ENCODE peak calls at places on chromosomes 16 and 17, in eight cellular contexts. T, W, P, D, I, A, G and E are unnamed samples.

GRCh38 chr16:24541534-24541933 is 2.2 kb downstream of the RBBP6 start:
- DNase-seq in P (no peak), W (no peak), D (no peak), A (no peak), I (no peak), G (no peak), T (no peak), E (no peak)

GRCh38 chr16:684961-685696 is 995 bp upstream of the JMJD8 start:
- DNase-seq in P (peak), D (no peak), A (no peak), G (no peak), I (peak), T (no peak), W (no peak), E (no peak)

GRCh38 chr16:23962001-23962400 is 126.2 kb downstream of the PRKCB start:
- DNase-seq in I (no peak), W (no peak), P (no peak), D (no peak), G (no peak), A (no peak), T (no peak), E (no peak)

GRCh38 chr16:26645629-26646028 is 421.1 kb upstream of the C16orf82 start:
- DNase-seq in D (peak), A (no peak), P (no peak), I (no peak), T (no peak), G (no peak), W (no peak), E (no peak)

GRCh38 chr16:74888888-74889287 is 96.0 kb downstream of the WDR59 start:
- DNase-seq in W (no peak), P (no peak), I (no peak), A (no peak), G (no peak), D (no peak), T (no peak), E (no peak)

GRCh38 chr16:79110242-79110641 is 490.3 kb downstream of the MAF start:
- DNase-seq in T (no peak), I (no peak), W (no peak), D (no peak), G (no peak), P (no peak), A (no peak), E (no peak)

GRCh38 chr16:1181715-1182671 is 29.1 kb downstream of the CACNA1H start:
- DNase-seq in P (peak), I (peak), W (no peak), G (peak), T (peak), D (peak), A (peak), E (no peak)

GRCh38 chr17:19713462-19713861 is 2.9 kb downstream of the SLC47A2 start:
- DNase-seq in W (no peak), P (peak), T (peak), I (no peak), G (no peak), D (no peak), A (no peak), E (no peak)

GRCh38 chr16:61150351-61150750 is 885.9 kb downstream of the CDH8 start:
- DNase-seq in G (no peak), T (no peak), A (no peak), D (no peak), P (no peak), I (no peak), W (no peak), E (no peak)

GRCh38 chr17:74956093-74956492 is 16.5 kb downstream of the HID1 start:
- DNase-seq in A (no peak), W (no peak), T (no peak), I (no peak), G (no peak), P (no peak), D (no peak), E (no peak)

GRCh38 chr17:63488851-63489250 is 12.0 kb downstream of the ACE start:
- DNase-seq in A (no peak), D (no peak), I (no peak), T (peak), G (no peak), P (no peak), W (no peak), E (no peak)

GRCh38 chr17:59257101-59257500 is 36.8 kb downstream of the GDPD1 start:
- DNase-seq in T (no peak), G (no peak), D (no peak), P (no peak), A (no peak), W (no peak), I (no peak), E (no peak)

GRCh38 chr16:62751218-62751617 is 715.0 kb upstream of the CDH8 start:
- DNase-seq in I (no peak), W (no peak), A (no peak), G (no peak), D (no peak), P (no peak), T (no peak), E (no peak)

GRCh38 chr17:11331790-11332526 is 90.9 kb downstream of the SHISA6 start:
- DNase-seq in P (no peak), I (no peak), T (no peak), W (no peak), A (no peak), G (no peak), D (no peak), E (no peak)

GRCh38 chr17:11598274-11599221 is at the start of gene DNAH9:
- DNase-seq in I (peak), A (peak), W (peak), T (peak), P (peak), D (peak), G (peak), E (peak)

GRCh38 chr16:9138731-9139501 is 47.5 kb downstream of the HAPSTR1 start:
- DNase-seq in P (peak), D (peak), I (peak), A (peak), T (peak), W (no peak), G (no peak), E (no peak)

GRCh38 chr17:79728908-79729471 is 1.8 kb upstream of the ENPP7 start:
- DNase-seq in W (no peak), D (no peak), T (peak), G (no peak), P (no peak), A (no peak), I (no peak), E (no peak)
- H3K4me3 ChIP-seq in W (no peak), D (no peak), T (peak), G (no peak), P (no peak), A (peak), I (no peak), E (no peak)

DNA sequence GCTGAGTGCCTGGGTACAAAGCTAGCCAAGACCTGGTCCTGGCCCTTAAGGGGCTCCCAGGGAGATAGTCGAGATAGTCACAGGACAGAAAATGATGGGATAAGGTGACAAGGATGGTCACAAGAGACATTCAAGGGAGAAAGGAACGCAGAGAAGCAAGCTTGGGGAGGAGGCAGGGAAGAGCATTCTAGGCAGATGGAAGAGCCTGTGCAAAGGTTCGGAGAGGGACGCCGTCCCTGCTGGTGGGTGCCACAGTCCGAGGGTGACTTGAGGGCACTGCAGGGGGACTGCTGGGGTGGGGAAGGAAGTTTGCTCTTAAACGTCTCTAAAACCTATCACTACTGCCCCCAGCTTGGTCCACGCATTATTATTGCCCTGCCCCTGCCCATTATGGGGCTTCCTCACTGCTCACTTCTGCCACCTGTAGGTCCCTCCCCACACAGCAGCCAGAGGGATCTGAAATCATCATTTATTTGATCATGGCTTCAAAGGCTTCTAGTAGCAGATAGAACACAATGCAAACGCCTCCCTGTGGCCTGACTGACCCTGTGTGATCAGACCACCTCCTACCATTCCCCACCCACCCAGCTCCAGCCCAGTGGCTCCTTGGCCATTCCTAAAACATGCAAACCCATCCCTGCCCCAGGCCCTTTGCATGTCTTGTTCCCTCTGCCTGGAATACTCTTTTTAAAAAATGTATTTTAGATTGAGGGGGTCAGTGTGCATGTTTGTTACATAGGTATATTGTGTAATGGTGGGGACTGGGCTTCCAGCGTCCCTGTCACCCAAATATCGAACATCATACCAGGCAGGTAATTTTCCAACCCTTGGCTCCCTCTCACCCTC is 60.3 kb downstream of the RMI2 start:
- DNase-seq in D (peak), A (no peak), W (peak), T (peak), P (no peak), G (no peak), I (no peak), E (no peak)
- TF ChIP-seq CTCF in D (no peak), A (peak), W (peak), T (peak), P (no peak), G (peak), I (peak), E (peak)

DNA sequence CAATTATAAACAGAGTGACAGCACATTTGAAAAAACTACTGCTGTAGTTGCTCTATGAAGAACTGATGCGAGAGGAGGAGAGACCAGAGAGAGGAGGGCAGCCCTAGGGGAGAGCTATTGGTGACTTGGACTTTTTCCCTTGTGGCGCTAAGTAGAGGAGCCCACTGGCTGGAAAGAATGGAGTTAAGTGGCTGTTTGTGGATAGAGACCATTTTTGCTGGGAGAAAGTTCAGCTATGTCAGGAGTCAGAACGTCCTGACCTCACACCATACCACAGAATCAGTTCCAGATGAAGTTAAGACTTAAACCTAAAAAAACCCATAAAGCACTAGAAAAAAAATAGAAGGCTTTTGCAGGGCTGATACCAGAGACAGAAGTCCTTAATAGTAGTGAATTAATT is 2.0 kb downstream of the POLR2A start:
- DNase-seq in D (no peak), T (peak), P (no peak), G (no peak), I (no peak), A (no peak), W (no peak), E (no peak)
- H3K4me3 ChIP-seq in D (no peak), T (peak), P (peak), G (peak), I (no peak), A (peak), W (peak), E (peak)

GRCh38 chr17:39916918-39917317 is 1.5 kb downstream of the GSDMB start:
- DNase-seq in I (no peak), G (no peak), A (no peak), D (no peak), W (no peak), P (no peak), T (no peak), E (no peak)
- TF ChIP-seq CTCF in I (no peak), G (peak), A (no peak), D (no peak), W (peak), P (no peak), T (peak), E (no peak)

DNA sequence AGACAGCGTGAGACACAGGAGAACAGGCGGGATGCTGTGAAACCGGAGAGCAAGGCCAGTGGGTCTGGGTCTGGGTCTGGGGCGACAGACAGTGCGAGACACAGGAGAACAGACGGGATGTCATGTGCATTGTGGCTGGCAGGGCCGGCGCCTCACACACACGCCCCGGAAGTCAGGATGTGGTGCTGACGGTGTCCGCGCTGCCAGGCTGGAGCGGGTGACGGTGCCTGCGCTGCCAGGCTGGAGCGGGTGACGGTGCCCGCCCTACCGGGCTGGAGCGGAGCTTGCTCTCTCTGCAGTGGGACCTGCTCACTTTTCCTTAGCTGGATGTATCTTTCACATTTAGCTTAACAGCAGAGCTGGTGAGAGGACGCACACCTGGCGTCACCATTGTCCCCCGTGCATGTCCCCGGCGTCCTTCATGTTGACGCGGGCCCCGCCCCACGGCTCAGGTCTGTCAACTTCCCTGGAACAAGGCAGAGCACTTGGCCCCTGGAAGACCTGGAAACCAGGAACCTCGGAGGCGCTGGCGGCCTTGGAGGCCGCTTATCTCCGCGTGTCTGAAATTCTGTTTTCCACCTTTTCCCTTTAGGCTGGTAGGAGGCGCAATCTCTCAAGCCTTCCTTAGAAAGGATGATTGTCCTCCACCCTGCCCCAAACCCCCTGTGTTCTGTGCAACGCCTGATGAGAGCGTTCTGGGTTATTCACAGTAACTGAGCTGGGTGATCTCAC is 43.1 kb upstream of the ZNF750 start:
- DNase-seq in A (no peak), G (no peak), P (no peak), W (no peak), I (no peak), T (no peak), D (no peak), E (no peak)
- H3K4me3 ChIP-seq in A (no peak), G (no peak), P (no peak), W (no peak), I (no peak), T (no peak), D (no peak), E (no peak)

GRCh38 chr16:57527027-57527426 is 9.3 kb downstream of the CCDC102A start:
- DNase-seq in W (no peak), P (no peak), G (no peak), I (no peak), A (peak), D (no peak), T (peak), E (no peak)
- TF ChIP-seq CTCF in W (peak), P (no peak), G (no peak), I (no peak), A (no peak), D (no peak), T (no peak), E (no peak)

DNA sequence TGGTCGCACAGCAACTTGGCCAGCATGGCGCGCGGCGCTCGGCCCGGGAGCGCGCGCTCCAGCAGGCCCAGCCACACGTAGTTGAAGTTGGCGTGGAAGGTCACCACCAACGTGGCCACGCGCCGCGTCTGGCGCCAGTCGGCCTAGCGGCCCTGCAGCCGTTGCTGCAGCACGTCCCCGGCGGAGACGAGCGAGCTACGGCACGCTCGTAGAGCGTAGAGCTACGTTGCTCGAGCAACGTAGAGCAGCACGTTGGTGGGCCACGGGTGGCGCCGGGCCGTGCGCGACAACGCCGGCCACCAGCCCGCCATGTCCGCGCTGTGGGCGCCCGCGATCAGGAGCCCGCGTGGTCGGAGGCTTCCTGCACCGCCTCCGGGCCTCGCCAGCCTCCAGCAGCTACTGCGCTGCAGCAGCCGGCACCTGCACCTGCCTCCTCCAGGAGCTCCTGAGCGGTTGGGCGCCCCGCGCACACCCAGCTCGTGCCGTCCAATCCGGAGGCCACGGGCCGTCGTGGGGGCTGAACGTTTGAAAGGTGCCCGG is 13.4 kb upstream of the SULT1A1 start:
- DNase-seq in D (peak), I (no peak), T (peak), A (no peak), G (peak), P (peak), W (no peak), E (no peak)
- H3K4me3 ChIP-seq in D (peak), I (peak), T (peak), A (peak), G (peak), P (peak), W (no peak), E (peak)